ENCODE peak calls at places on chromosomes 3 and 15, in nine cellular contexts. U, V, S, T, C, Q, H, Y and W are unnamed samples.

GRCh38 chr3:193129607-193130006 is 111.4 kb upstream of the PLAAT1 start:
- DNase-seq in U (no peak), V (peak; percentile 55), S (no peak), T (no peak), C (no peak), Q (no peak), H (no peak), Y (no peak), W (no peak)

GRCh38 chr3:178350763-178351162 is 185.5 kb upstream of the KCNMB2 start:
- DNase-seq in U (no peak), V (no peak), S (no peak), T (no peak), C (no peak), Q (no peak), H (no peak), Y (no peak), W (no peak)

GRCh38 chr3:157527471-157527881 is 24.3 kb upstream of the VEPH1 start:
- DNase-seq in U (no peak), V (no peak), S (no peak), T (no peak), C (no peak), Q (no peak), H (no peak), Y (no peak), W (no peak)

GRCh38 chr15:63998489-63998888 is 47.8 kb downstream of the DAPK2 start:
- DNase-seq in U (no peak), V (no peak), S (no peak), T (no peak), C (no peak), Q (no peak), H (no peak), Y (peak; percentile 4), W (no peak)

GRCh38 chr15:85479071-85479647 is 98.8 kb downstream of the AKAP13 start:
- DNase-seq in U (no peak), V (peak; percentile 83), S (no peak), T (no peak), C (no peak), Q (no peak), H (no peak), Y (no peak), W (no peak)

GRCh38 chr15:99564221-99565030 is 1.4 kb upstream of the MEF2A start:
- DNase-seq in U (peak; percentile 32), V (peak; percentile 64), S (no peak), T (no peak), C (no peak), Q (no peak), H (peak; percentile 56), Y (peak; percentile 19), W (no peak)

GRCh38 chr3:34619990-34620389 is 821.6 kb downstream of the PDCD6IP start:
- DNase-seq in U (no peak), V (peak; percentile 56), S (no peak), T (no peak), C (no peak), Q (no peak), H (no peak), Y (no peak), W (no peak)

GRCh38 chr3:171811059-171811912 is 1.0 kb upstream of the PLD1 start:
- DNase-seq in U (no peak), V (no peak), S (no peak), T (no peak), C (no peak), Q (peak; percentile 83), H (no peak), Y (no peak), W (no peak)

GRCh38 chr3:186515115-186515514 is 29.1 kb downstream of the CRYGS start:
- DNase-seq in U (no peak), V (no peak), S (no peak), T (no peak), C (no peak), Q (no peak), H (no peak), Y (no peak), W (no peak)

GRCh38 chr3:143525408-143525807 is 322.9 kb downstream of the SLC9A9 start:
- DNase-seq in U (no peak), V (no peak), S (no peak), T (no peak), C (no peak), Q (no peak), H (no peak), Y (no peak), W (no peak)

GRCh38 chr3:132417695-132418520 is 606 bp downstream of the DNAJC13 start:
- DNase-seq in U (peak; percentile 85), V (peak; percentile 80), S (peak; percentile 78), T (peak; percentile 35), C (no peak), Q (no peak), H (peak; percentile 72), Y (peak; percentile 80), W (peak; percentile 79)

GRCh38 chr15:95051881-95052280 is 820.5 kb downstream of the MCTP2 start:
- DNase-seq in U (no peak), V (no peak), S (no peak), T (no peak), C (no peak), Q (no peak), H (no peak), Y (no peak), W (no peak)

GRCh38 chr15:58957101-58957973 is 23.9 kb upstream of the SLTM start:
- DNase-seq in U (peak; percentile 68), V (peak; percentile 84), S (no peak), T (peak; percentile 60), C (no peak), Q (peak; percentile 63), H (peak; percentile 51), Y (peak; percentile 48), W (no peak)

GRCh38 chr3:64161481-64161952 is 63.7 kb downstream of the PRICKLE2 start:
- DNase-seq in U (no peak), V (no peak), S (no peak), T (no peak), C (no peak), Q (no peak), H (no peak), Y (no peak), W (no peak)

GRCh38 chr15:70322051-70322668 is 224.4 kb upstream of the TLE3 start:
- DNase-seq in U (no peak), V (no peak), S (no peak), T (no peak), C (no peak), Q (no peak), H (no peak), Y (no peak), W (no peak)
- H3K4me3 ChIP-seq in U (no peak overlapping the region), V (no peak overlapping the region), S (no peak overlapping the region), T (no peak overlapping the region), C (no peak overlapping the region), Q (no peak overlapping the region), H (no peak overlapping the region), Y (no peak overlapping the region), W (no peak overlapping the region)

GRCh38 chr15:37203050-37203449 is 102.7 kb upstream of the MEIS2 start:
- DNase-seq in U (no peak), V (no peak), S (no peak), T (no peak), C (no peak), Q (no peak), H (no peak), Y (no peak), W (no peak)
- H3K4me1 ChIP-seq in U (no peaks in the 10 kb centered on the region), V (no peaks in the 10 kb centered on the region), S (no peaks in the 10 kb centered on the region), T (no peaks in the 10 kb centered on the region), C (no peaks in the 10 kb centered on the region), Q (no peaks in the 10 kb centered on the region), H (no peaks in the 10 kb centered on the region), Y (no peaks in the 10 kb centered on the region), W (no peaks in the 10 kb centered on the region)

DNA sequence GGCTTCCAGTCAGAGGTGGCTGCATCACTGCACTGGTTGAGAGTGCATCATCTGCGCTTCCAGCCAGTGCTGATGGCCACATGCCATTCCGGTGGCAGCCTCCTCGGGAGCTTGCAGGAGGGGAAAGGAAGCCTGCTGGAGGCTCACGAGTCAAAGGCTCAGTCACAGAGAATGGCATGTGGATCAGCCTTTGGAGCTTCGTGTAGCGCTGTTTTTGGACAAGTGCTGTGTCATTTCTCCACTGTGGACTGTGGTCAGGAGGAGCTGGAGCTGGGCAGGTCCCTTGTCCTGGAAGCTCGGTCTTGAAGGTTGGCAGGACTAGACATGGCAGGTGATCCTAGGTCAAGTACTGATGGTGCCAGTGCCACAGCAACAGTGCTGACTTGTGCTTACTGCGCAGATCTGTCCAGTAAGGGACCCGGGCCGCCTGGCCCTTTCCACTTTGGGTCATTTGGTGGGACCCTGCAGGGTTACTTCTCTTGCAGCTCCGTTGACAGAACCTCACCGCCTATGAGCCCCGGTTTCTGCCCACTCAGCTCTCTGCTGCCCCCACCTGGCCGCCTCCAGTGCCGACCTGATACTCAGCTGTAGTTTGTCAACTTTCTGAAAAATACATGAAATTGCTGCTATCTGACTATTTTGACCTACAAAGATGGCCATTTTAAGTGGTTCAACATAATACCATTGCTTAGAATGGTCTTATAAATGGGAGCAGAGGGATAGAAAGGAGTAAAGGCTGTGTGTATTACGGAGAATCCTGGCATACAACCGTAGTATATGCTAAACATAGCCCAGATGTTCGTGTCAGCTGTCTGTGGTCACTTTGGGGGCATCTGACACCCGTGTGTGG is 27.6 kb upstream of the TRPM1 start:
- DNase-seq in U (peak; percentile 81), V (peak; percentile 92), S (no peak), T (no peak), C (peak; percentile 87), Q (peak; percentile 41), H (peak; percentile 76), Y (peak; percentile 82), W (peak; percentile 83)
- H3K4me3 ChIP-seq in U (no peak overlapping the region), V (no peak overlapping the region), S (no peak overlapping the region), T (no peak overlapping the region), C (no peak overlapping the region), Q (no peak overlapping the region), H (no peak overlapping the region), Y (no peak overlapping the region), W (no peak overlapping the region)

GRCh38 chr15:59952960-59953359 is 51.2 kb upstream of the FOXB1 start:
- DNase-seq in U (no peak), V (no peak), S (no peak), T (no peak), C (no peak), Q (no peak), H (no peak), Y (no peak), W (no peak)

GRCh38 chr15:59963322-59963721 is 40.8 kb upstream of the FOXB1 start:
- DNase-seq in U (no peak), V (no peak), S (no peak), T (no peak), C (no peak), Q (no peak), H (no peak), Y (no peak), W (no peak)

GRCh38 chr15:59960318-59960717 is 43.8 kb upstream of the FOXB1 start:
- DNase-seq in U (no peak), V (no peak), S (no peak), T (no peak), C (no peak), Q (no peak), H (no peak), Y (no peak), W (no peak)

GRCh38 chr15:59953392-59953883 is 50.7 kb upstream of the FOXB1 start:
- DNase-seq in U (no peak), V (peak; percentile 53), S (no peak), T (no peak), C (no peak), Q (no peak), H (no peak), Y (peak; percentile 9), W (no peak)

DNA sequence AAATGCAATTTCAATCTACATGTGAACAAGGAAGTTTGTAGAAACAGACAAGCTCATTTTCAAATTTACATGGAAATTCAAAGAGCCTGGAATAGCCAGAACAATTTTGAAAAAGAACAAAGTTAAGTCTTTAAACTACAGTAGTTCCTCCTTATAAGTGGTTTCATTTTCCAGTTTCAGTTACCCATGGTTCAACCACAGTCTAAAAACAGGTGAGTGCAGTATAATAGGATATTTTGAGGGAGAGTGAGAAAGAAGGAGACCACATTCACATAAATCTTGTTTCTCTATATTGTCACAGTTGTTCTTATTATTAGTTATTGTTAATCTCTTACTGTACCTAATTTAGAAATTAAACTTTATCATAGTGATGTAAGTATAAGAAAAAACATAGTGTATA is 45.8 kb upstream of the FOXB1 start:
- DNase-seq in U (no peak), V (no peak), S (no peak), T (no peak), C (no peak), Q (no peak), H (no peak), Y (no peak), W (no peak)
- H3K4me1 ChIP-seq in U (no peaks in the 10 kb centered on the region), V (no peaks in the 10 kb centered on the region), S (no peaks in the 10 kb centered on the region), T (no peaks in the 10 kb centered on the region), C (no peaks in the 10 kb centered on the region), Q (peaks cover 3% of the 10 kb centered on the region), H (no peaks in the 10 kb centered on the region), Y (peaks cover 3% of the 10 kb centered on the region), W (no peaks in the 10 kb centered on the region)